ENCODE peak calls at places on chromosomes 6 and 20, in five cellular contexts. K, F, B, C and X are unnamed samples.

GRCh38 chr6:122322824-122323223 is 76.6 kb upstream of the HSF2 start:
- DNase-seq in K (peak), C (no peak), F (no peak), B (peak), X (no peak)

GRCh38 chr20:25504366-25505135 is 80.8 kb downstream of the NINL start:
- DNase-seq in C (no peak), K (no peak), B (no peak), F (no peak), X (no peak)

GRCh38 chr6:52666523-52666922 is 4.4 kb upstream of the TMEM14A start:
- DNase-seq in B (no peak), C (no peak), K (no peak), F (no peak), X (no peak)

GRCh38 chr6:12348530-12349511 is 58.7 kb downstream of the EDN1 start:
- DNase-seq in F (no peak), K (no peak), B (no peak), C (no peak), X (no peak)

GRCh38 chr6:76481101-76481500 is 408.6 kb upstream of the IMPG1 start:
- DNase-seq in C (no peak), K (peak), B (no peak), F (no peak), X (no peak)

GRCh38 chr20:52004720-52005119 is 186.9 kb downstream of the ZFP64 start:
- DNase-seq in K (no peak), B (no peak), C (no peak), F (no peak), X (no peak)

GRCh38 chr6:36612101-36612625 is 18.0 kb downstream of the SRSF3 start:
- DNase-seq in K (no peak), F (no peak), C (no peak), B (no peak), X (no peak)

GRCh38 chr20:16613954-16614353 is 40.7 kb upstream of the KIF16B start:
- DNase-seq in B (no peak), C (no peak), K (no peak), F (no peak), X (no peak)

GRCh38 chr20:46088409-46089075 is 1.2 kb downstream of the NCOA5 start:
- DNase-seq in F (no peak), B (peak), C (no peak), K (no peak), X (no peak)

GRCh38 chr6:152112503-152113261 is 305.2 kb downstream of the ESR1 start:
- DNase-seq in F (no peak), C (no peak), K (peak), B (peak), X (no peak)

GRCh38 chr6:105522626-105523322 is 119.9 kb upstream of the PREP start:
- DNase-seq in C (no peak), B (no peak), F (no peak), K (no peak), X (no peak)

GRCh38 chr20:63946986-63947637 is 9.1 kb downstream of the UCKL1 start:
- DNase-seq in K (no peak), C (no peak), F (no peak), B (peak), X (no peak)

GRCh38 chr6:11263185-11263817 is 30.8 kb upstream of the NEDD9 start:
- DNase-seq in F (no peak), K (peak), C (no peak), B (peak), X (no peak)

GRCh38 chr6:159249752-159250151 is 80.6 kb downstream of the FNDC1 start:
- DNase-seq in C (no peak), F (no peak), K (no peak), B (no peak), X (no peak)

GRCh38 chr6:455006-455585 is 63.5 kb downstream of the IRF4 start:
- DNase-seq in F (no peak), B (no peak), C (no peak), K (no peak), X (no peak)

GRCh38 chr6:49252901-49253300 is 210.2 kb downstream of the MMUT start:
- DNase-seq in K (no peak), F (no peak), C (no peak), B (no peak), X (no peak)

GRCh38 chr6:163490826-163491577 is 76.5 kb downstream of the QKI start:
- DNase-seq in K (peak), C (no peak), B (peak), F (no peak), X (no peak)

GRCh38 chr6:107318100-107318736 is 141.1 kb downstream of the PDSS2 start:
- DNase-seq in F (no peak), B (peak), C (peak), K (peak), X (peak)

GRCh38 chr6:145017516-145017915 is 717.8 kb downstream of the EPM2A start:
- DNase-seq in B (no peak), F (no peak), C (no peak), K (no peak), X (no peak)

GRCh38 chr6:7910298-7910653 is 312 bp downstream of the TXNDC5 start:
- DNase-seq in K (no peak), C (peak), B (no peak), F (no peak), X (no peak)

GRCh38 chr6:33297956-33298772 is 578 bp downstream of the RGL2 start:
- DNase-seq in F (no peak), K (peak), C (no peak), B (peak), X (peak)

GRCh38 chr20:36461600-36462439 is 79.5 kb upstream of the MYL9 start:
- DNase-seq in C (peak), B (peak), F (no peak), K (peak), X (no peak)

GRCh38 chr20:45115386-45115774 is 406 bp upstream of the WFDC5 start:
- DNase-seq in K (no peak), F (no peak), B (no peak), C (no peak), X (peak)

GRCh38 chr20:24533449-24533848 is 64.0 kb downstream of the SYNDIG1 start:
- DNase-seq in K (no peak), C (no peak), F (no peak), B (no peak), X (no peak)

GRCh38 chr20:35886537-35886936 is 67.8 kb downstream of the SCAND1 start:
- DNase-seq in K (no peak), B (no peak), C (no peak), F (no peak), X (no peak)

GRCh38 chr6:161073940-161074339 is 82.4 kb downstream of the MAP3K4 start:
- DNase-seq in C (no peak), B (no peak), K (no peak), F (no peak), X (no peak)

DNA sequence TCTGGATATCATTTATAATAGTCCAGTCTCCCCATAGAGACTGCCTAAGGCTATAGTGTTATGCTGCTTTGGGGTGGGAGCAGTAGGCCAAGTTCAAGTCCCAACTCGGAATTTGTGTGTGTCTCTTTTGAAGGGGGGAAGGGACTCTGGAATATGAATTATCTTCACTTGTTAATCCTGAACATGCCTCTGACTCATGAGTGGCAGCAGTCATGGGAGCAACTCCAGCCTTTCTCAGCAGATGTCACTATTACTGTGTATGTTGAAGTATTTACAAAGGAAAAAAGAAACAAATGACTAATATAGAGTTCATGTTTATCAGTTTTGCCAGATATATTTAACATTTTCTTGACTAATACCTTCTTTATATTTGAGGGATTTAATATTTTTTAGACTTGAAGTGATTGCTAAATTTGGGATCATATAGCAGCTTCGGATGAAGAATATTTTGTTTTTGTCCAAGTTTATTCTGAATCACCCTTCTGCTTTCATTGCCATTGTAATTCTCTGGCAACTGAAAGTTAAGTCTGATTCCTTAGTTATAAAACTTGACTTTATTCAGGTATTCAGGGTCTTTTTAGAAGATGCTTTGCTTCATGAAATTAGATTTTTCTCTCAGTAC is 23.4 kb downstream of the FAM217A start:
- DNase-seq in F (no peak), C (no peak), B (peak), K (peak), X (no peak)
- TF ChIP-seq CTCF in F (peak), C (peak), B (peak), K (peak), X (no peak)

GRCh38 chr6:35477028-35477427 is 8.8 kb downstream of the RPL10A start:
- DNase-seq in B (no peak), C (no peak), K (no peak), F (no peak), X (no peak)
- TF ChIP-seq CTCF in B (no peak), C (no peak), K (no peak), F (no peak), X (no peak)

GRCh38 chr6:138272543-138273305 is 54.4 kb upstream of the PBOV1 start:
- DNase-seq in B (peak), K (no peak), C (no peak), F (no peak), X (no peak)

GRCh38 chr6:138275976-138276375 is 57.7 kb upstream of the PBOV1 start:
- DNase-seq in K (no peak), B (no peak), C (no peak), F (no peak), X (no peak)

GRCh38 chr6:138277835-138278234 is 59.5 kb upstream of the PBOV1 start:
- DNase-seq in C (no peak), B (no peak), F (no peak), K (no peak), X (no peak)

GRCh38 chr6:138278326-138278725 is 60.0 kb upstream of the PBOV1 start:
- DNase-seq in F (no peak), B (peak), C (no peak), K (peak), X (no peak)
- TF ChIP-seq CTCF in F (peak), B (peak), C (peak), K (no peak), X (no peak)

GRCh38 chr6:43299338-43300293 is 1.6 kb downstream of the SLC22A7 start:
- DNase-seq in F (no peak), B (no peak), K (no peak), C (no peak), X (peak)
- TF ChIP-seq CTCF in F (no peak), B (no peak), K (no peak), C (no peak), X (no peak)

GRCh38 chr6:3001773-3002293 is 2.1 kb downstream of the NQO2 start:
- DNase-seq in C (no peak), B (peak), K (no peak), F (no peak), X (peak)
- TF ChIP-seq CTCF in C (peak), B (peak), K (no peak), F (peak), X (peak)